ENCODE peak calls at places on chromosome 5, in five cellular contexts. One of them, this sample, is unnamed.

GRCh38 chr5:134550271-134551214 is 25.1 kb downstream of the JADE2 start:
- DNase-seq in left colon: no peak
- DNase-seq in lower lobe of right lung: no peak
- DNase-seq in stimulated activated CD4-positive, alpha-beta T cell treated with anti-CD3 and anti-CD28 coated beads, TNF-alpha, amount 100 ng/mL, for 48 hours: no peak
- DNase-seq in MCF 10A: no peak
- DNase-seq in this sample: no peak

GRCh38 chr5:73963021-73963420 is 337.0 kb downstream of the ARHGEF28 start:
- DNase-seq in lower lobe of right lung: no peak
- DNase-seq in stimulated activated CD4-positive, alpha-beta T cell treated with anti-CD3 and anti-CD28 coated beads, TNF-alpha, amount 100 ng/mL, for 48 hours: no peak
- DNase-seq in left colon: no peak
- DNase-seq in MCF 10A: peak; percentile 57
- DNase-seq in this sample: no peak

GRCh38 chr5:139650689-139651501 is 2.7 kb downstream of the CXXC5 start:
- DNase-seq in left colon: peak; percentile 68
- DNase-seq in lower lobe of right lung: peak; percentile 75
- DNase-seq in stimulated activated CD4-positive, alpha-beta T cell treated with anti-CD3 and anti-CD28 coated beads, TNF-alpha, amount 100 ng/mL, for 48 hours: no peak
- DNase-seq in MCF 10A: no peak
- DNase-seq in this sample: no peak

GRCh38 chr5:132506094-132506692 is 15.6 kb upstream of the IRF1 start:
- DNase-seq in MCF 10A: peak; percentile 78
- DNase-seq in left colon: no peak
- DNase-seq in lower lobe of right lung: no peak
- DNase-seq in stimulated activated CD4-positive, alpha-beta T cell treated with anti-CD3 and anti-CD28 coated beads, TNF-alpha, amount 100 ng/mL, for 48 hours: no peak
- DNase-seq in this sample: peak; percentile 76

GRCh38 chr5:43225649-43226245 is 33.7 kb downstream of the NIM1K start:
- DNase-seq in stimulated activated CD4-positive, alpha-beta T cell treated with anti-CD3 and anti-CD28 coated beads, TNF-alpha, amount 100 ng/mL, for 48 hours: no peak
- DNase-seq in MCF 10A: no peak
- DNase-seq in lower lobe of right lung: no peak
- DNase-seq in left colon: no peak
- DNase-seq in this sample: no peak

GRCh38 chr5:33313150-33313549 is 127.6 kb upstream of the TARS1 start:
- DNase-seq in left colon: peak; percentile 56
- DNase-seq in stimulated activated CD4-positive, alpha-beta T cell treated with anti-CD3 and anti-CD28 coated beads, TNF-alpha, amount 100 ng/mL, for 48 hours: no peak
- DNase-seq in MCF 10A: peak; percentile 95
- DNase-seq in lower lobe of right lung: no peak
- DNase-seq in this sample: peak; percentile 24

GRCh38 chr5:122896598-122897282 is 51.3 kb downstream of the SNX24 start:
- DNase-seq in left colon: no peak
- DNase-seq in MCF 10A: peak; percentile 54
- DNase-seq in lower lobe of right lung: no peak
- DNase-seq in stimulated activated CD4-positive, alpha-beta T cell treated with anti-CD3 and anti-CD28 coated beads, TNF-alpha, amount 100 ng/mL, for 48 hours: no peak
- DNase-seq in this sample: peak; percentile 38

GRCh38 chr5:83471405-83472212 is at the start of gene VCAN:
- DNase-seq in stimulated activated CD4-positive, alpha-beta T cell treated with anti-CD3 and anti-CD28 coated beads, TNF-alpha, amount 100 ng/mL, for 48 hours: no peak
- DNase-seq in lower lobe of right lung: peak; percentile 60
- DNase-seq in MCF 10A: peak; percentile 89
- DNase-seq in left colon: peak; percentile 13
- DNase-seq in this sample: no peak

GRCh38 chr5:149990518-149991376 is 9.7 kb downstream of the TIGD6 start:
- DNase-seq in left colon: peak; percentile 85
- DNase-seq in stimulated activated CD4-positive, alpha-beta T cell treated with anti-CD3 and anti-CD28 coated beads, TNF-alpha, amount 100 ng/mL, for 48 hours: peak; percentile 52
- DNase-seq in MCF 10A: peak; percentile 91
- DNase-seq in lower lobe of right lung: peak; percentile 68
- DNase-seq in this sample: peak; percentile 81

GRCh38 chr5:67149933-67150523 is 46.6 kb downstream of the CD180 start:
- DNase-seq in stimulated activated CD4-positive, alpha-beta T cell treated with anti-CD3 and anti-CD28 coated beads, TNF-alpha, amount 100 ng/mL, for 48 hours: no peak
- DNase-seq in MCF 10A: no peak
- DNase-seq in left colon: no peak
- DNase-seq in lower lobe of right lung: no peak
- DNase-seq in this sample: no peak

GRCh38 chr5:149153751-149154610 is 12.7 kb downstream of the ABLIM3 start:
- DNase-seq in lower lobe of right lung: peak; percentile 62
- DNase-seq in left colon: no peak
- DNase-seq in MCF 10A: peak; percentile 87
- DNase-seq in stimulated activated CD4-positive, alpha-beta T cell treated with anti-CD3 and anti-CD28 coated beads, TNF-alpha, amount 100 ng/mL, for 48 hours: no peak
- DNase-seq in this sample: no peak

GRCh38 chr5:142529626-142530278 is 156.1 kb downstream of the FGF1 start:
- DNase-seq in lower lobe of right lung: no peak
- DNase-seq in left colon: no peak
- DNase-seq in MCF 10A: peak; percentile 86
- DNase-seq in stimulated activated CD4-positive, alpha-beta T cell treated with anti-CD3 and anti-CD28 coated beads, TNF-alpha, amount 100 ng/mL, for 48 hours: no peak
- DNase-seq in this sample: peak; percentile 95

GRCh38 chr5:131610198-131611063 is 24.6 kb downstream of the RAPGEF6 start:
- DNase-seq in stimulated activated CD4-positive, alpha-beta T cell treated with anti-CD3 and anti-CD28 coated beads, TNF-alpha, amount 100 ng/mL, for 48 hours: no peak
- DNase-seq in MCF 10A: peak; percentile 42
- DNase-seq in lower lobe of right lung: no peak
- DNase-seq in left colon: no peak
- DNase-seq in this sample: peak; percentile 68

GRCh38 chr5:149345892-149346222 is 558 bp downstream of the GRPEL2 start:
- DNase-seq in lower lobe of right lung: no peak
- DNase-seq in left colon: no peak
- DNase-seq in MCF 10A: peak; percentile 56
- DNase-seq in stimulated activated CD4-positive, alpha-beta T cell treated with anti-CD3 and anti-CD28 coated beads, TNF-alpha, amount 100 ng/mL, for 48 hours: no peak
- DNase-seq in this sample: peak; percentile 50

GRCh38 chr5:1120236-1120999 is 8.6 kb upstream of the SLC12A7 start:
- DNase-seq in left colon: no peak
- DNase-seq in MCF 10A: no peak
- DNase-seq in lower lobe of right lung: no peak
- DNase-seq in stimulated activated CD4-positive, alpha-beta T cell treated with anti-CD3 and anti-CD28 coated beads, TNF-alpha, amount 100 ng/mL, for 48 hours: no peak
- DNase-seq in this sample: no peak

GRCh38 chr5:35319231-35320002 is 89.1 kb upstream of the PRLR start:
- DNase-seq in MCF 10A: peak; percentile 79
- DNase-seq in left colon: peak; percentile 68
- DNase-seq in stimulated activated CD4-positive, alpha-beta T cell treated with anti-CD3 and anti-CD28 coated beads, TNF-alpha, amount 100 ng/mL, for 48 hours: peak; percentile 53
- DNase-seq in lower lobe of right lung: peak; percentile 74
- DNase-seq in this sample: peak; percentile 44

GRCh38 chr5:142590451-142591240 is 95.2 kb downstream of the FGF1 start:
- DNase-seq in stimulated activated CD4-positive, alpha-beta T cell treated with anti-CD3 and anti-CD28 coated beads, TNF-alpha, amount 100 ng/mL, for 48 hours: no peak
- DNase-seq in lower lobe of right lung: no peak
- DNase-seq in left colon: no peak
- DNase-seq in MCF 10A: no peak
- DNase-seq in this sample: no peak

GRCh38 chr5:160312139-160312959 is at the start of gene CCNJL:
- DNase-seq in MCF 10A: peak; percentile 59
- DNase-seq in stimulated activated CD4-positive, alpha-beta T cell treated with anti-CD3 and anti-CD28 coated beads, TNF-alpha, amount 100 ng/mL, for 48 hours: no peak
- DNase-seq in lower lobe of right lung: peak; percentile 74
- DNase-seq in left colon: peak; percentile 59
- DNase-seq in this sample: peak; percentile 64

GRCh38 chr5:60687927-60688720 is 11.8 kb downstream of the DEPDC1B start:
- DNase-seq in MCF 10A: peak; percentile 53
- DNase-seq in lower lobe of right lung: no peak
- DNase-seq in stimulated activated CD4-positive, alpha-beta T cell treated with anti-CD3 and anti-CD28 coated beads, TNF-alpha, amount 100 ng/mL, for 48 hours: no peak
- DNase-seq in left colon: no peak
- DNase-seq in this sample: peak; percentile 87

GRCh38 chr5:54518146-54519082 is 855 bp downstream of the SNX18 start:
- DNase-seq in left colon: peak; percentile 65
- DNase-seq in MCF 10A: no peak
- DNase-seq in stimulated activated CD4-positive, alpha-beta T cell treated with anti-CD3 and anti-CD28 coated beads, TNF-alpha, amount 100 ng/mL, for 48 hours: peak; percentile 48
- DNase-seq in lower lobe of right lung: peak; percentile 86
- DNase-seq in this sample: no peak

GRCh38 chr5:32984851-32985250 is 273.7 kb downstream of the NPR3 start:
- DNase-seq in stimulated activated CD4-positive, alpha-beta T cell treated with anti-CD3 and anti-CD28 coated beads, TNF-alpha, amount 100 ng/mL, for 48 hours: no peak
- DNase-seq in lower lobe of right lung: no peak
- DNase-seq in left colon: no peak
- DNase-seq in MCF 10A: peak; percentile 4
- DNase-seq in this sample: peak; percentile 31

GRCh38 chr5:134614461-134615085 is 18.1 kb downstream of the SAR1B start:
- DNase-seq in lower lobe of right lung: no peak
- DNase-seq in stimulated activated CD4-positive, alpha-beta T cell treated with anti-CD3 and anti-CD28 coated beads, TNF-alpha, amount 100 ng/mL, for 48 hours: no peak
- DNase-seq in MCF 10A: no peak
- DNase-seq in left colon: no peak
- DNase-seq in this sample: no peak

GRCh38 chr5:14777932-14778788 is 93.4 kb downstream of the ANKH start:
- DNase-seq in lower lobe of right lung: no peak
- DNase-seq in MCF 10A: no peak
- DNase-seq in stimulated activated CD4-positive, alpha-beta T cell treated with anti-CD3 and anti-CD28 coated beads, TNF-alpha, amount 100 ng/mL, for 48 hours: no peak
- DNase-seq in left colon: no peak
- DNase-seq in this sample: no peak

GRCh38 chr5:150734579-150735384 is 24.0 kb downstream of the DCTN4 start:
- DNase-seq in stimulated activated CD4-positive, alpha-beta T cell treated with anti-CD3 and anti-CD28 coated beads, TNF-alpha, amount 100 ng/mL, for 48 hours: peak; percentile 5
- DNase-seq in lower lobe of right lung: peak; percentile 86
- DNase-seq in MCF 10A: peak; percentile 22
- DNase-seq in left colon: peak; percentile 62
- DNase-seq in this sample: no peak

This sample was measured in RKO.